ENCODE peak calls at places on chromosomes 1 and 21, in four cellular contexts. One of them, this sample, is unnamed.

GRCh38 chr1:87956766-87957165 is 628.1 kb downstream of the LMO4 start:
- DNase-seq in fibroblast of mammary gland: peak; percentile 51
- DNase-seq in heart right ventricle: no peak
- DNase-seq in kidney: no peak
- DNase-seq in this sample: no peak

GRCh38 chr1:180168786-180169640 is 14.3 kb downstream of the QSOX1 start:
- DNase-seq in heart right ventricle: no peak
- DNase-seq in fibroblast of mammary gland: peak; percentile 42
- DNase-seq in kidney: no peak
- DNase-seq in this sample: no peak

GRCh38 chr1:214124281-214124805 is 136.6 kb downstream of the PROX1 start:
- DNase-seq in kidney: no peak
- DNase-seq in heart right ventricle: no peak
- DNase-seq in fibroblast of mammary gland: no peak
- DNase-seq in this sample: no peak

GRCh38 chr1:32828341-32828740 is 10.9 kb downstream of the S100PBP start:
- DNase-seq in kidney: no peak
- DNase-seq in heart right ventricle: no peak
- DNase-seq in fibroblast of mammary gland: no peak
- DNase-seq in this sample: no peak

GRCh38 chr1:19220080-19220846 is 10.2 kb upstream of the UBR4 start:
- DNase-seq in fibroblast of mammary gland: peak; percentile 6
- DNase-seq in kidney: no peak
- DNase-seq in heart right ventricle: no peak
- DNase-seq in this sample: no peak

GRCh38 chr1:18015719-18016118 is 91.9 kb upstream of the IGSF21 start:
- DNase-seq in fibroblast of mammary gland: no peak
- DNase-seq in kidney: no peak
- DNase-seq in heart right ventricle: no peak
- DNase-seq in this sample: no peak

GRCh38 chr1:42680921-42681683 is 1.1 kb upstream of the YBX1 start:
- DNase-seq in heart right ventricle: no peak
- DNase-seq in kidney: no peak
- DNase-seq in fibroblast of mammary gland: peak; percentile 33
- DNase-seq in this sample: no peak

GRCh38 chr1:180973360-180973759 is 49.3 kb downstream of the STX6 start:
- DNase-seq in heart right ventricle: no peak
- DNase-seq in fibroblast of mammary gland: no peak
- DNase-seq in kidney: no peak
- DNase-seq in this sample: no peak

GRCh38 chr1:168755800-168756418 is 26.9 kb upstream of the DPT start:
- DNase-seq in kidney: peak; percentile 62
- DNase-seq in heart right ventricle: no peak
- DNase-seq in fibroblast of mammary gland: no peak
- DNase-seq in this sample: no peak

GRCh38 chr1:36204347-36204909 is 19.8 kb upstream of the THRAP3 start:
- DNase-seq in heart right ventricle: peak; percentile 51
- DNase-seq in kidney: no peak
- DNase-seq in fibroblast of mammary gland: no peak
- DNase-seq in this sample: no peak

GRCh38 chr21:42837421-42838211 is 41.7 kb downstream of the WDR4 start:
- DNase-seq in heart right ventricle: no peak
- DNase-seq in fibroblast of mammary gland: no peak
- DNase-seq in kidney: peak; percentile 64
- DNase-seq in this sample: no peak

GRCh38 chr1:51168266-51168845 is 66.3 kb downstream of the C1orf185 start:
- DNase-seq in heart right ventricle: no peak
- DNase-seq in kidney: no peak
- DNase-seq in fibroblast of mammary gland: peak; percentile 7
- DNase-seq in this sample: no peak
- H3K4me3 ChIP-seq in heart right ventricle: no peak overlapping the region
- H3K4me3 ChIP-seq in kidney: no peak overlapping the region
- H3K4me3 ChIP-seq in fibroblast of mammary gland: no peak overlapping the region
- H3K4me3 ChIP-seq in this sample: no peak overlapping the region

DNA sequence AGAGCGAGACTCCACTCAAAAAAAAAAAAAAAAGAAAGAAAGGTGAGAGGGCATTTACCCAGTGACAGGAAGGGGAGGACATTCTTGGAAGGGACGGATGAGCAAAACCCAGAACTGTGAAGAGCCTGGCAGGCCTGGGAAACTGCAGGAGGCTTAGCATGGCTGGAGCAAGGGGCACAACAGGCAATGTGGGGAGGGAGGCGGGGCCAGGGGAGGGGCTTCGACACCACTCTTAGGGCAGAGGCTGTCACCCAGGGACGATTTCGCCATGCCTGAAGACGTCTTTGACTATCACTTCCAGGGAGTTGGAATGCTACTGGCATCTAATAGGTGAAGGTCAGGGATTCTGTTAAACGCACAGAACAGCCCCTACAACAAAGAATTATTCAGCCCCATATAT is 184.0 kb downstream of the HUNK start:
- DNase-seq in heart right ventricle: no peak
- DNase-seq in kidney: no peak
- DNase-seq in fibroblast of mammary gland: no peak
- DNase-seq in this sample: no peak
- TF ChIP-seq CTCF in heart right ventricle: no peak
- TF ChIP-seq CTCF in kidney: no peak
- TF ChIP-seq CTCF in fibroblast of mammary gland: no peak
- TF ChIP-seq CTCF in this sample: no peak

GRCh38 chr1:46171351-46171750 is 3.5 kb upstream of the TSPAN1 start:
- DNase-seq in heart right ventricle: peak; percentile 70
- DNase-seq in kidney: peak; percentile 90
- DNase-seq in fibroblast of mammary gland: no peak
- DNase-seq in this sample: no peak
- H3K4me3 ChIP-seq in heart right ventricle: no peak overlapping the region
- H3K4me3 ChIP-seq in kidney: no peak overlapping the region
- H3K4me3 ChIP-seq in fibroblast of mammary gland: no peak overlapping the region
- H3K4me3 ChIP-seq in this sample: no peak overlapping the region

DNA sequence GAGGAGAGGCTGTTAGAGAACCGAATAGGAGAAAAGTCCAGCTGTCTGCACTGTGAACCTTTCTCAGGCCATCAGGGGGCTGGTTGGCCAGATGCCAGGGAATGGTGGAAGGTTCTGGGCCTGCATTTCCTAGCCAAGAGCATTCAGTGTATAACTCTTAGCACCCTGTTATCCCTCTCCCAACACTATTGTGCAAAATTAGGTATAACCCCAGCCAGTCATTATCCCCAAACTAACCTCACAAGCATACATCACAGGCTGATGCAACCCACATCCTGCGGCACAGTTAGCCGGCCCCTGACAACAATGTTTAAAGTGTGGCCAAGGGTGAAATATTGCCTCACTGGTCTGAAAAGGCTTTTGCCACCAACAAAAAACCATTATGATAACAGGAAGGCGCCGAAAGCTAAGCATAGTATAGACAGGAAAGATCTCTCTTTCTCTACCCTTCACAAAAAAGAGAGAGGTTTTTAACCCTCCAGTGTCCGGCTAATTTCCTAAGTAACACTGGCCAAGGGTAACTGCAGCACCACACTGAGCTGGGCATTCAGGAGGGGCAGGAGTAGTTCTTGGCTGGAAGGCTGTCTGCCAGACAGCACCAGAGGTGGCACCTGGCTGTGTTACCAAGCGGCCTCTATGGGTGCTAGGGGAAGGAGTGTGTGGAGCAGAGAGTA is 77.3 kb upstream of the BCAR3 start:
- DNase-seq in fibroblast of mammary gland: peak; percentile 86
- DNase-seq in kidney: no peak
- DNase-seq in heart right ventricle: no peak
- DNase-seq in this sample: no peak
- TF ChIP-seq CTCF in fibroblast of mammary gland: no peak
- TF ChIP-seq CTCF in kidney: no peak
- TF ChIP-seq CTCF in heart right ventricle: no peak
- TF ChIP-seq CTCF in this sample: no peak

DNA sequence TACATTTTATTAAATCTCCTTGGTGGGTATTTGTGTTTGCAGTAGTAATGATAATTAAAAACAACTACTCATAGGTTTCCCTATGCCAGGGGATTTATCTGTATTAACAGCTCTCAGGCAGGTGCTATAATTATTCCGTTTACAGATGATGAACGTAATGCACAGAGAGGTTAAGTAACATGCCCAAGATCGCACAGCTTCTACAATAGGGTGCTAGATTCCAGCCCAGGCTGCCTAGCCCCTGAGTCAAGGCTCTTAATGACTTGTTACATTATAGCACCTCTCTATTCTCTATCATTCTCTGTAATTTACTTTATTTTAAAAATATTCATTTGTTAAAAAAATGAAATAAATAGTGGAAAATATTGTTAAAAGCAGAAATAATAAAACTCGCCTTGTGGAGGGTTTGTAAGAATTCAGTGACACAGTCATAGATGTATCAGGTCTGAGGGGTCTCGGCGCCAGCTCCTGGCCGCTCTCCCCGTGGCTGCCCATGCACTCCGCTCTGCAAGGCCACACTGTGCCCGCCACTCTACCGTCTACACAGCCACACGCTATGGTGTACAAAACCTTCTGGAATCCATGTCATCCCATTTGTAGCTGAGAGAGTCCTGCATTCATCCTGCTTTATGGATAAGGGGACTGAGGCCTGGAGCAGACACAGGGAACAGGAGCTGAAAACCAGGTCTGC is 562.2 kb downstream of the MATN1 start:
- DNase-seq in kidney: no peak
- DNase-seq in heart right ventricle: no peak
- DNase-seq in fibroblast of mammary gland: no peak
- DNase-seq in this sample: no peak
- H3K4me3 ChIP-seq in kidney: no peak overlapping the region
- H3K4me3 ChIP-seq in heart right ventricle: no peak overlapping the region
- H3K4me3 ChIP-seq in fibroblast of mammary gland: no peak overlapping the region
- H3K4me3 ChIP-seq in this sample: no peak overlapping the region

GRCh38 chr1:29235955-29236742 is at the start of gene PTPRU:
- DNase-seq in kidney: peak; percentile 93
- DNase-seq in fibroblast of mammary gland: peak; percentile 53
- DNase-seq in heart right ventricle: peak; percentile 72
- DNase-seq in this sample: no peak
- TF ChIP-seq CTCF in kidney: peak; percentile 93
- TF ChIP-seq CTCF in fibroblast of mammary gland: no peak
- TF ChIP-seq CTCF in heart right ventricle: peak; percentile 92
- TF ChIP-seq CTCF in this sample: peak; percentile 28

DNA sequence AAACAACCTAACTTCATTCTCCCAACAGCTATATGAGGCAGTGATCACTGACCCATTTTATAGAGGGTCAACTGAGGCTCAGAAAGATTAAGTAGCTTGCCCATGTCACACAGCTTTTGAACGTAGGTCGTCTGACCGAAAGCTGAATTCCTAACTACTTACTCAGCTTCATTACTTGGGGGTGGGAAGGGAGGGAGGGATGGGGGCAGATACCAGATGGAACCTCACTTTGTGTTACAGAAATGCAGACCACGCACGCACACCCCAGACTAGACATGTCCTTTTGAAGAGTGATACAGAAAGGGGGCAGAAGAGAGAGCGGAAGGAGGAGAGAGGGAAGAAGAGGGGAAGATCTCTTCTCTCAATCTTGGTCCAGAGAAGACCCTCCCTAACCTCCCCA is 2.3 kb downstream of the ADGRB2 start:
- DNase-seq in fibroblast of mammary gland: peak; percentile 66
- DNase-seq in kidney: no peak
- DNase-seq in heart right ventricle: no peak
- DNase-seq in this sample: peak; percentile 67
- H3K4me3 ChIP-seq in fibroblast of mammary gland: no peak overlapping the region
- H3K4me3 ChIP-seq in kidney: no peak overlapping the region
- H3K4me3 ChIP-seq in heart right ventricle: no peak overlapping the region
- H3K4me3 ChIP-seq in this sample: peak overlapping the region; percentile 55

GRCh38 chr1:70143052-70143659 is 62.2 kb downstream of the LRRC40 start:
- DNase-seq in heart right ventricle: no peak
- DNase-seq in fibroblast of mammary gland: peak; percentile 66
- DNase-seq in kidney: no peak
- DNase-seq in this sample: peak; percentile 20
- TF ChIP-seq CTCF in heart right ventricle: peak; percentile 30
- TF ChIP-seq CTCF in fibroblast of mammary gland: peak; percentile 42
- TF ChIP-seq CTCF in kidney: no peak
- TF ChIP-seq CTCF in this sample: peak; percentile 25

GRCh38 chr21:30580132-30580531 is 10.1 kb downstream of the KRTAP22-2 start:
- DNase-seq in heart right ventricle: no peak
- DNase-seq in fibroblast of mammary gland: no peak
- DNase-seq in kidney: no peak
- DNase-seq in this sample: no peak

GRCh38 chr21:30577766-30578165 is 12.4 kb downstream of the KRTAP22-2 start:
- DNase-seq in kidney: no peak
- DNase-seq in heart right ventricle: no peak
- DNase-seq in fibroblast of mammary gland: no peak
- DNase-seq in this sample: no peak

GRCh38 chr21:30582850-30583249 is 7.3 kb downstream of the KRTAP22-2 start:
- DNase-seq in heart right ventricle: no peak
- DNase-seq in fibroblast of mammary gland: no peak
- DNase-seq in kidney: no peak
- DNase-seq in this sample: no peak

DNA sequence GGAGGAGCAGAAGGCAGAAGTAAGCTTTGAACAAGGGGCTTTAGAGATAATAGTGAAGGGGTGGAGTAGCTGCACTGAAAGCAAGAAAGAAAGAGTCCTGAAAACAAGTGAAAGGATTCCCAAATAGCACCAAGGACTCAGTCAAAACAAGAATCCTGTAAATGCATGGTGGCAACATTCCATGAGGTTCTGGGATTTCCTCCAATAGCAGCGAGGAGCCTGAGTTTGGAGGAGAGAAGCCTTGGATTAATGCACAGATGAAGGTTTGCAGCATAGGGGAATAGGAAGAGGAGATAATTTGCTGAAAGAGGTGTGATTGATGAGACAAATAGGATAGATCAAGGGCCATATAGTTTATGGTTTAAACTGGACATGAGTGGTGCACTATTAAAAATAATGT is 10.8 kb downstream of the KRTAP22-2 start:
- DNase-seq in kidney: no peak
- DNase-seq in heart right ventricle: no peak
- DNase-seq in fibroblast of mammary gland: no peak
- DNase-seq in this sample: no peak
- H3K4me3 ChIP-seq in kidney: no peak overlapping the region
- H3K4me3 ChIP-seq in heart right ventricle: no peak overlapping the region
- H3K4me3 ChIP-seq in fibroblast of mammary gland: no peak overlapping the region
- H3K4me3 ChIP-seq in this sample: no peak overlapping the region